ENCODE peak calls at places on chromosomes 5 and 9, in eight cellular contexts. Z, J, N, T, V, I, W and R are unnamed samples. For H3K9me3, H3K36me3 and H3K4me1, the result is how much of the 10 kb centered on the place peaks cover.

GRCh38 chr9:87878930-87879603 is 3.6 kb upstream of the SPATA31E1 start:
- DNase-seq in W (peak), Z (peak), J (no peak), I (no peak), V (no peak), N (peak), T (peak), R (no peak)

GRCh38 chr9:116381350-116381749 is 227.8 kb downstream of the PAPPA start:
- DNase-seq in V (no peak), N (no peak), Z (peak), J (no peak), W (peak), I (no peak), T (peak), R (no peak)

GRCh38 chr9:85511746-85512145 is 230.0 kb downstream of the AGTPBP1 start:
- DNase-seq in N (no peak), Z (no peak), W (no peak), T (no peak), J (no peak), I (no peak), V (no peak), R (no peak)

GRCh38 chr9:6441269-6441668 is 28.3 kb downstream of the UHRF2 start:
- DNase-seq in I (no peak), W (peak), N (peak), V (no peak), J (no peak), Z (no peak), T (no peak), R (no peak)

GRCh38 chr9:132129535-132129934 is 32.3 kb upstream of the NTNG2 start:
- DNase-seq in N (no peak), J (no peak), Z (no peak), W (no peak), V (no peak), T (no peak), I (no peak), R (no peak)

GRCh38 chr9:112550531-112550930 is 63.9 kb downstream of the KIAA1958 start:
- DNase-seq in V (no peak), T (no peak), I (peak), J (no peak), W (peak), Z (peak), N (no peak), R (no peak)

GRCh38 chr9:36991516-36992134 is 42.4 kb downstream of the PAX5 start:
- DNase-seq in W (peak), T (peak), Z (no peak), N (no peak), J (no peak), I (no peak), V (no peak), R (no peak)

GRCh38 chr9:17294822-17295624 is 160.2 kb downstream of the CNTLN start:
- DNase-seq in W (no peak), T (no peak), J (no peak), N (no peak), Z (no peak), I (no peak), V (no peak), R (no peak)

GRCh38 chr9:89686134-89686533 is 81.3 kb downstream of the GADD45G start:
- DNase-seq in Z (peak), V (no peak), T (no peak), W (peak), I (peak), J (no peak), N (no peak), R (no peak)

GRCh38 chr5:149939572-149939971 is 5.0 kb downstream of the PDE6A start:
- DNase-seq in W (peak), I (no peak), N (peak), V (no peak), T (no peak), Z (no peak), J (no peak), R (no peak)

DNA sequence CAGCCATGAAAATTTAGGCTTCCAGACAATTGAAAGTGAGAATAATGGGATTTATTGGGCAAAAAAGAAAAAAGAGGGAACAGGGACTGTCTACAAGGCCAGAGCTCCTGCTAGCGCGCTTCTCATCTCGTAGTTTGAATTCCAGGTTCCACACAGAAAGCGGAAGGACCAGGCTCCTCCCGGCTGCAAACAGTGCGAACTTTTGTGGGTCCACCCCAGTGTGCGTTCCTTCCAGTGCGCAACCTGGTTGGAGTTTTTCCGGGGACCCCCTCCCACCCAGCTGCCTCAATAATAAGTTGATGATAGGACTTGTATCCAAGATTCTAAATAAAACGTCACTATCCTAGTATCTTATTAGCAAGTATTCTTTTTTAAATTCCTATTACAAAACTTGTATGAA is 467.7 kb upstream of the TUSC1 start:
- DNase-seq in N (no peak), W (no peak), V (no peak), Z (no peak), I (no peak), T (no peak), J (no peak), R (no peak)
- H3K9me3 ChIP-seq in N (under half), W (under half), V (under half), Z (under half), I (under half), T (under half), J (under half), R (under half)

GRCh38 chr5:43461066-43461465 is 22.6 kb downstream of the TMEM267 start:
- DNase-seq in W (no peak), V (no peak), J (no peak), Z (no peak), I (no peak), T (no peak), N (no peak), R (no peak)

GRCh38 chr5:43456556-43456955 is 27.1 kb downstream of the TMEM267 start:
- DNase-seq in W (no peak), V (no peak), I (no peak), Z (no peak), N (no peak), T (no peak), J (no peak), R (no peak)
- H3K36me3 ChIP-seq in W (under half), V (under half), I (under half), Z (under half), N (under half), T (under half), J (under half), R (under half)

GRCh38 chr5:169268019-169268418 is 32.9 kb downstream of the SLIT3 start:
- DNase-seq in W (peak), V (no peak), T (no peak), I (no peak), N (no peak), Z (no peak), J (no peak), R (no peak)
- H3K4me1 ChIP-seq in W (under half), V (under half), T (under half), I (under half), N (under half), Z (under half), J (under half), R (under half)

DNA sequence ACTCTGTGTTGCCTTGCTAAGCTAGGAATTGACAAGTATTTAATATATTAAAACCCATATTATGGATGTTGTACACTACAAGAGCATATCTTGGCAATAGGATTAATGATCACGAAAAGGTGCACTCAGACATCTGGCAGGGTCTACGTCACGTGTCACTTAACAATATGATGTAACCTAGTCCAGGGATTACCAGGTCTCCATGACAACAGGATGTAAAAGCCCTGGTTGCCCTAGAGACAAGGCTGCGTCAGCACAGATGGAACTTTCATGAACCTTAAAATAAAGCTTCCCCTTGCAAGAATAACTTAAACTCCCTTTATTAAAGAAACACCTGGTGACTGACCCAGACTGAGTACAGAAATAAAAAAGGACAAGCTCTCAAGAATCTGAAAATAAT is 717.8 kb downstream of the CDH18 start:
- DNase-seq in I (no peak), J (no peak), T (no peak), V (no peak), N (no peak), W (no peak), Z (no peak), R (no peak)
- H3K9me3 ChIP-seq in I (under half), J (under half), T (under half), V (under half), N (under half), W (under half), Z (under half), R (under half)

GRCh38 chr5:173317852-173318251 is 10.4 kb downstream of the STC2 start:
- DNase-seq in I (no peak), T (no peak), Z (no peak), V (no peak), N (no peak), W (no peak), J (no peak), R (no peak)
- H3K36me3 ChIP-seq in I (under half), T (under half), Z (under half), V (under half), N (under half), W (under half), J (under half), R (under half)

GRCh38 chr5:132445930-132446329 is 44.6 kb downstream of the IRF1 start:
- DNase-seq in Z (no peak), V (no peak), T (no peak), N (no peak), I (no peak), J (no peak), W (peak), R (no peak)
- H3K4me1 ChIP-seq in Z (under half), V (under half), T (under half), N (under half), I (under half), J (under half), W (under half), R (under half)